ENCODE peak calls at places on chromosomes 1 and 21, in eight cellular contexts. G is left cardiac atrium; K is non-pigmented ciliary epithelial cell; H is HS-5; U is anterior cingulate cortex; P is CD4-positive, alpha-beta T cell; Z is memory B cell; F is pancreas. D is an unnamed sample.

GRCh38 chr1:21932127-21932526 is 5.0 kb downstream of the HSPG2 start:
- DNase-seq in U (no peak), H (no peak), G (peak), F (no peak), Z (no peak), P (no peak), K (no peak), D (peak)

GRCh38 chr21:45289655-45290515 is 2.2 kb upstream of the POFUT2 start:
- DNase-seq in K (no peak), P (no peak), U (no peak), H (no peak), F (no peak), Z (no peak), G (no peak), D (no peak)

GRCh38 chr1:25896266-25896665 is 10.0 kb downstream of the STMN1 start:
- DNase-seq in U (no peak), F (no peak), K (no peak), P (no peak), Z (no peak), H (no peak), G (no peak), D (peak)

GRCh38 chr1:109357673-109358072 is 40.0 kb downstream of the SORT1 start:
- DNase-seq in K (no peak), F (no peak), U (no peak), P (no peak), G (no peak), H (no peak), Z (no peak), D (no peak)

GRCh38 chr1:44630116-44630515 is 44.2 kb downstream of the TMEM53 start:
- DNase-seq in F (no peak), P (no peak), Z (no peak), U (no peak), G (no peak), H (no peak), K (no peak), D (peak)

GRCh38 chr1:223341111-223341510 is 22.9 kb downstream of the SUSD4 start:
- DNase-seq in H (no peak), U (peak), F (no peak), K (no peak), G (peak), Z (no peak), P (no peak), D (peak)

GRCh38 chr1:187509091-187509490 is 680.3 kb downstream of the PLA2G4A start:
- DNase-seq in K (no peak), P (no peak), H (no peak), U (no peak), Z (no peak), G (no peak), F (no peak), D (peak)

GRCh38 chr1:198848206-198848605 is 209.4 kb downstream of the PTPRC start:
- DNase-seq in U (no peak), G (no peak), F (no peak), Z (no peak), H (no peak), P (no peak), K (no peak), D (peak)

GRCh38 chr1:159922499-159923202 is 2.7 kb downstream of the TAGLN2 start:
- DNase-seq in Z (peak), F (peak), G (peak), H (no peak), P (no peak), K (no peak), U (no peak), D (no peak)

GRCh38 chr1:196660912-196661311 is 9.1 kb downstream of the CFH start:
- DNase-seq in P (no peak), F (no peak), K (no peak), U (no peak), G (no peak), H (no peak), Z (no peak), D (no peak)

GRCh38 chr1:78254517-78254916 is 208.8 kb downstream of the GIPC2 start:
- DNase-seq in G (no peak), F (no peak), Z (no peak), P (no peak), U (no peak), K (no peak), H (peak), D (peak)

GRCh38 chr1:172399369-172400072 is 21.0 kb upstream of the C1orf105 start:
- DNase-seq in P (no peak), K (peak), F (no peak), U (peak), H (peak), Z (peak), G (peak), D (peak)

GRCh38 chr1:53408013-53408754 is 51.0 kb upstream of the DMRTB1 start:
- DNase-seq in P (no peak), F (no peak), U (no peak), K (no peak), Z (no peak), G (no peak), H (no peak), D (no peak)

GRCh38 chr1:226664413-226665101 is 74.5 kb downstream of the ITPKB start:
- DNase-seq in K (no peak), H (peak), Z (no peak), F (no peak), P (no peak), U (no peak), G (peak), D (peak)

GRCh38 chr1:222314839-222315238 is 233.1 kb downstream of the HHIPL2 start:
- DNase-seq in U (no peak), Z (no peak), P (no peak), H (no peak), G (no peak), F (no peak), K (no peak), D (no peak)

GRCh38 chr1:54888080-54888733 is 1.2 kb upstream of the DHCR24 start:
- DNase-seq in P (no peak), U (no peak), G (no peak), K (no peak), H (no peak), Z (no peak), F (no peak), D (no peak)

GRCh38 chr1:114295321-114295720 is 141.7 kb upstream of the SYT6 start:
- DNase-seq in F (no peak), Z (no peak), H (no peak), U (no peak), P (no peak), G (no peak), K (no peak), D (no peak)

GRCh38 chr1:172477216-172477615 is 33.3 kb upstream of the PIGC start:
- DNase-seq in U (no peak), G (no peak), K (no peak), P (no peak), F (no peak), Z (no peak), H (no peak), D (no peak)

GRCh38 chr1:45001011-45001481 is 10.1 kb downstream of the HECTD3 start:
- DNase-seq in P (no peak), G (no peak), F (no peak), H (no peak), K (no peak), Z (no peak), U (no peak), D (no peak)

GRCh38 chr1:43286533-43286932 is 1.2 kb upstream of the C1orf210 start:
- DNase-seq in F (no peak), H (no peak), U (no peak), P (no peak), K (no peak), G (no peak), Z (no peak), D (no peak)

GRCh38 chr1:87428883-87429282 is 100.2 kb downstream of the LMO4 start:
- DNase-seq in U (no peak), H (no peak), P (no peak), K (no peak), G (no peak), Z (no peak), F (no peak), D (no peak)